ENCODE peak calls at places on chromosomes 3 and 15, in seven cellular contexts. B is cardiac muscle cell, J is AG09309, U is ovary, W is HCT116, P is AG04449, N is H7. S is an unnamed sample.

GRCh38 chr15:53658827-53659226 is 100.6 kb downstream of the WDR72 start:
- DNase-seq in W (no peak), P (no peak), B (no peak), U (no peak), N (no peak), J (no peak), S (no peak)

GRCh38 chr15:74573987-74574386 is 33.0 kb downstream of the ARID3B start:
- DNase-seq in P (no peak), B (no peak), W (no peak), U (no peak), J (no peak), N (no peak), S (no peak)

GRCh38 chr3:174232658-174233429 is 626.3 kb upstream of the NAALADL2 start:
- DNase-seq in J (no peak), W (no peak), B (no peak), U (no peak), N (peak), P (no peak), S (peak)

GRCh38 chr15:70523192-70523591 is 240.2 kb downstream of the UACA start:
- DNase-seq in B (no peak), W (no peak), N (no peak), U (no peak), P (no peak), J (no peak), S (no peak)

GRCh38 chr15:64865998-64866520 is 24.3 kb downstream of the PLEKHO2 start:
- DNase-seq in B (peak), W (no peak), P (peak), N (peak), J (no peak), U (peak), S (peak)

GRCh38 chr3:9074079-9074478 is 110.8 kb upstream of the RAD18 start:
- DNase-seq in N (no peak), B (no peak), J (peak), W (no peak), P (peak), U (no peak), S (no peak)

GRCh38 chr3:169662215-169663070 is 1.1 kb downstream of the MECOM start:
- DNase-seq in J (no peak), W (peak), N (peak), P (no peak), U (peak), B (peak), S (no peak)

GRCh38 chr15:66919421-66919820 is 146.0 kb upstream of the SMAD3 start:
- DNase-seq in J (no peak), P (no peak), W (no peak), B (no peak), U (no peak), N (no peak), S (no peak)

GRCh38 chr15:75076277-75076676 is 52.9 kb downstream of the PPCDC start:
- DNase-seq in N (no peak), J (no peak), B (no peak), P (no peak), U (no peak), W (no peak), S (no peak)

GRCh38 chr15:50046868-50047267 is 72.2 kb downstream of the ATP8B4 start:
- DNase-seq in N (no peak), U (no peak), P (no peak), B (no peak), J (no peak), W (no peak), S (no peak)

GRCh38 chr3:56890448-56891083 is 88.8 kb upstream of the ARHGEF3 start:
- DNase-seq in B (no peak), U (no peak), N (no peak), W (no peak), P (no peak), J (peak), S (no peak)

GRCh38 chr15:24878153-24878552 is 76.6 kb upstream of the SNRPN start:
- DNase-seq in N (no peak), P (no peak), B (peak), W (no peak), U (peak), J (no peak), S (no peak)

GRCh38 chr3:143119974-143120715 is 574 bp downstream of the CHST2 start:
- DNase-seq in U (no peak), W (no peak), N (no peak), J (no peak), P (no peak), B (peak), S (no peak)

GRCh38 chr3:104460477-104461406 is 906.0 kb upstream of the ALCAM start:
- DNase-seq in N (peak), W (peak), B (peak), J (peak), U (no peak), P (peak), S (peak)

GRCh38 chr15:85430406-85431204 is 50.2 kb downstream of the AKAP13 start:
- DNase-seq in W (no peak), J (no peak), N (no peak), P (no peak), U (no peak), B (no peak), S (no peak)

GRCh38 chr3:155854147-155854940 is at the start of gene SLC33A1:
- DNase-seq in W (peak), N (peak), P (peak), B (peak), U (peak), J (peak), S (peak)

GRCh38 chr3:140424211-140424610 is 253.7 kb upstream of the TRIM42 start:
- DNase-seq in U (no peak), B (no peak), N (no peak), P (no peak), W (no peak), J (no peak), S (no peak)

GRCh38 chr3:173976281-173976680 is 578.7 kb downstream of the NLGN1 start:
- DNase-seq in J (no peak), B (no peak), P (no peak), U (no peak), N (no peak), W (no peak), S (no peak)

GRCh38 chr3:123448503-123449091 is at the start of gene ADCY5:
- DNase-seq in J (no peak), B (no peak), P (no peak), N (peak), W (no peak), U (peak), S (no peak)

GRCh38 chr3:31522152-31522551 is 10.6 kb upstream of the STT3B start:
- DNase-seq in U (no peak), N (no peak), W (no peak), B (peak), P (no peak), J (no peak), S (no peak)

GRCh38 chr3:142046320-142047020 is 102.9 kb downstream of the TFDP2 start:
- DNase-seq in B (peak), P (no peak), W (no peak), U (no peak), J (no peak), N (peak), S (no peak)

GRCh38 chr3:72627276-72627675 is 221.0 kb downstream of the SHQ1 start:
- DNase-seq in N (no peak), B (no peak), U (no peak), W (no peak), J (no peak), P (no peak), S (no peak)

GRCh38 chr3:52055537-52056351 is 627 bp downstream of the DUSP7 start:
- DNase-seq in J (no peak), N (peak), W (no peak), B (peak), P (no peak), U (no peak), S (no peak)

GRCh38 chr3:53808496-53808895 is 37.7 kb downstream of the CHDH start:
- DNase-seq in J (no peak), B (no peak), N (no peak), U (no peak), P (no peak), W (no peak), S (no peak)

GRCh38 chr3:187165144-187165543 is 25.8 kb upstream of the RPL39L start:
- DNase-seq in P (no peak), J (no peak), B (peak), U (no peak), N (peak), W (peak), S (peak)

GRCh38 chr15:101378356-101378755 is 83.3 kb upstream of the SNRPA1 start:
- DNase-seq in B (no peak), U (no peak), N (no peak), W (no peak), P (no peak), J (no peak), S (no peak)

GRCh38 chr15:54502416-54503075 is 524.3 kb downstream of the UNC13C start:
- DNase-seq in J (no peak), P (no peak), W (no peak), U (no peak), B (no peak), N (no peak), S (no peak)

GRCh38 chr15:59516655-59517461 is 78.9 kb downstream of the FAM81A start:
- DNase-seq in W (no peak), P (no peak), U (no peak), B (no peak), N (no peak), J (no peak), S (no peak)

GRCh38 chr3:155790272-155790918 is 15.7 kb downstream of the C3orf33 start:
- DNase-seq in J (no peak), U (no peak), W (no peak), B (no peak), P (no peak), N (no peak), S (no peak)

GRCh38 chr3:177778633-177779032 is 581.4 kb upstream of the TBL1XR1 start:
- DNase-seq in U (no peak), W (no peak), B (no peak), P (no peak), N (no peak), J (no peak), S (no peak)

GRCh38 chr3:45137656-45138181 is 8.5 kb downstream of the CDCP1 start:
- DNase-seq in W (no peak), J (no peak), U (no peak), N (no peak), B (peak), P (no peak), S (no peak)

GRCh38 chr3:17501745-17502144 is 240.7 kb downstream of the TBC1D5 start:
- DNase-seq in B (no peak), W (no peak), U (no peak), P (no peak), N (no peak), J (no peak), S (no peak)

DNA sequence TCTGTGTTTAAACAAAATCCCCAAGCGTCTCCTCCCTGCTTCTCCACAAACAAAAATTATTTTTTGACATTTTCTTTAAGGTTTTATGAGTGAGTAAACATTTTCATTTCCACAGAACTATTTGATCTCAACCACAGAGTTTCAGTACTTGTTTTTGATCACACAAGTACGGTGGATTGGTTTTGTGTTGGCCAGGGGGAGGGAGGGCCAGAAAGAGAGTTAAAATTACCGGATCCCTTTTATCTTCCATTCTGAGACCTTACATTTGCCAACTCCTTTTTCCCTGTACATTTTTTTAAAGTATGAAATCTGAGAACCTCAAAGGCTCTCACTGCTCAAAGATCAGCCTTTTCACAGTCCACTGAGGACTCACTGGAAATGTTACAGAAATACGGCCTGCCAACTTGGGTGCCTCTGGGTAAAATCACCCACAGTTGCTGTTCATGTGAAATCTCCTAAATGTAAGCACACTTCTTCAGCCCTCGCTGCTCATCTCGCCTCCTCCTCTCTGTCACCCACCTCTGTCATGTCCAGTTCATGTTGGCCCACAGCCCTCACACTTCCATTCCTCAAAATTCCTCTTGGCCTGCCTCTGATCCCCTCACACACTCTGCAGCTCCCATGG is 1.7 kb downstream of the HOMER2 start:
- DNase-seq in W (no peak), P (no peak), U (no peak), N (no peak), B (no peak), J (no peak), S (no peak)
- H3K4me3 ChIP-seq in W (no peak), P (no peak), U (no peak), N (no peak), B (no peak), J (no peak), S (no peak)

GRCh38 chr3:87120221-87120620 is 106.9 kb upstream of the CHMP2B start:
- DNase-seq in U (no peak), B (no peak), N (no peak), P (no peak), J (no peak), W (no peak), S (no peak)
- H3K4me3 ChIP-seq in U (no peak), B (no peak), N (no peak), P (no peak), J (no peak), W (no peak), S (no peak)

GRCh38 chr3:185153861-185154629 is 1.2 kb upstream of the C3orf70 start:
- DNase-seq in W (no peak), U (no peak), N (peak), J (no peak), B (no peak), P (no peak), S (no peak)
- H3K4me3 ChIP-seq in W (no peak), U (peak), N (no peak), J (no peak), B (no peak), P (peak), S (no peak)

DNA sequence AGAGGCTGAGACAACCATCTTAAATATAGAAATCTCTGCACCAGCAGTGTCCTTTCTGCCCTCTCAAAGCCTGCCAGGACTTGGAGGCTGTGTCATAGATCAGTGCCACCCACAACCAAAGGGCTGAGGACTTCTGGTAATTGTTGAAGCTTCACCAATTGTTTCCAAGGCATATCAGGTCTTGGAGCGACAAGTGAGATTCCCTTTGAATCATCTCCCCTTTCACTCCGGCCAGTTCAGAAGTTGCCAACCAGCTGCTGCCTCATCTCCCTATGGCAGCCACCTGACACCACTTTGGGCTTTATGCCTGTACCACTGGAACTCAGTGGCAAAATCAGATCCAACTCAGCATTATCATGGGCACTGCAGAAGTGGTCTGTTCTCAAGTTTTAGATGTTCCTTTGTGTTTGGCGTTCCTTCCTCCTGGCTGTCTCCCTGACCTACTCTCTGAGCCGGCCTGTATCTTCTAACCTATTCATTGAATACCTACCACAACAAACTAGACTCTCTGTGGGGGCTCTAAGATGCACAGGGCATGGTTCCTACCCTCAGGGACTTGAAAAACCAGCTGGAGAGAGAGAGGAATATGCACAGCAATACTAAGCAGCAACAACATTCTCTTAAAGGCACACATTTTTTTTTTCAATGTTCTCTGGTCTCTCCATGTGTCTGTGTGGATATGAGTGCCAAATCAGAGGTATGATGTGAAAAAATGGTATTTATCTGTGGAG is 90.8 kb upstream of the PFN2 start:
- DNase-seq in N (no peak), U (no peak), P (no peak), W (no peak), J (no peak), B (no peak), S (no peak)
- H3K4me3 ChIP-seq in N (no peak), U (no peak), P (no peak), W (no peak), J (no peak), B (no peak), S (no peak)

DNA sequence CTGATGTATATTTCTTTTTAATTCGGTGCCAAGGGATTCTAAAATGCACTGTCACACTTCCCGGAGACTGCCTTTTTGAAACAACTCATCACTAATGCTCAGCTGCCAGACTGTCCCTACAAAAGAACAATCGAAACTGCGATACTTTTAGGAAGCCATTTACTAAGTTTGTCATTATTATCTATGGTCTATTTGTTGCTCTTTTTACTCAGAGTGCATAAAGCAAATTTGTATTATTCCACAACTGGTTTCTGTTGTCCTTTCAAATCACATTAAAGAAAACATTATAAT is 60.8 kb downstream of the TM4SF4 start:
- DNase-seq in P (no peak), J (no peak), N (no peak), W (no peak), U (no peak), B (no peak), S (no peak)
- H3K4me3 ChIP-seq in P (peak), J (no peak), N (no peak), W (no peak), U (no peak), B (no peak), S (no peak)

GRCh38 chr3:134794323-134794722 is 737 bp upstream of the EPHB1 start:
- DNase-seq in B (no peak), U (no peak), P (no peak), J (no peak), W (no peak), N (no peak), S (no peak)

GRCh38 chr3:134796313-134797079 is 1.4 kb downstream of the EPHB1 start:
- DNase-seq in P (no peak), N (peak), W (no peak), J (no peak), U (no peak), B (peak), S (no peak)

GRCh38 chr3:134797080-134797801 is 2.2 kb downstream of the EPHB1 start:
- DNase-seq in P (no peak), U (no peak), W (no peak), B (no peak), J (no peak), N (peak), S (no peak)

GRCh38 chr3:134794950-134795775 is at the start of gene EPHB1:
- DNase-seq in N (peak), P (peak), B (peak), J (peak), W (peak), U (peak), S (peak)

GRCh38 chr3:134795776-134796312 is 784 bp downstream of the EPHB1 start:
- DNase-seq in B (peak), U (no peak), P (no peak), W (no peak), N (peak), J (peak), S (no peak)
- H3K4me3 ChIP-seq in B (peak), U (peak), P (peak), W (no peak), N (peak), J (peak), S (peak)

GRCh38 chr15:90954712-90955671 is at the start of gene RCCD1:
- DNase-seq in J (peak), U (peak), W (peak), N (peak), B (peak), P (peak), S (no peak)

GRCh38 chr15:90953947-90954711 is 555 bp upstream of the RCCD1 start:
- DNase-seq in B (no peak), W (no peak), J (no peak), U (no peak), P (no peak), N (peak), S (no peak)

GRCh38 chr15:90957105-90957790 is 2.6 kb downstream of the RCCD1 start:
- DNase-seq in W (no peak), N (peak), B (peak), U (no peak), P (no peak), J (no peak), S (no peak)

GRCh38 chr15:90956551-90957104 is 1.9 kb downstream of the RCCD1 start:
- DNase-seq in U (peak), B (peak), J (no peak), P (no peak), W (no peak), N (peak), S (no peak)

DNA sequence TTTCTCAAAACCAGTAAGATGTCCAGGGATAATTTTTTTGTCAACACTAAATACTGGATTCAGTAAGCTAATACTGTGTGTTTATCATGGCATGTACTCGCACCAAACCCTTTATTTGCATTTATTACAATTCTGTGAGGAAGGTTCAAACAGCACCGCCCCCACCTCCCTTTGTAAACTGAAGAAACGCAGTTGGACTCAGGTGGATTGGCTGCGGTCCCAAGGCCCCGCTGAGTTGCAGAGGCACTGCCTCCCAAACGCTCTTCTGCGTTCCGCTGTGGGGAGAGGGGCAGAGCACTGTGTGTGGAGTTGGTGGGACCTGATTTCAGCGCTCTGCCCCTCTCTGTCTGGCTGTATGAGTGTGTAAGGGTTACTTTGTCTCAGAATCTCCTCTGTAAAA is 1.2 kb downstream of the RCCD1 start:
- DNase-seq in B (no peak), W (no peak), N (no peak), U (no peak), J (no peak), P (no peak), S (no peak)
- H3K4me3 ChIP-seq in B (no peak), W (peak), N (peak), U (no peak), J (no peak), P (no peak), S (no peak)

GRCh38 chr3:107209302-107210060 is 167.8 kb upstream of the CCDC54 start:
- DNase-seq in U (no peak), W (no peak), J (no peak), B (no peak), N (no peak), P (no peak), S (no peak)
- H3K4me3 ChIP-seq in U (no peak), W (no peak), J (no peak), B (no peak), N (no peak), P (no peak), S (no peak)

DNA sequence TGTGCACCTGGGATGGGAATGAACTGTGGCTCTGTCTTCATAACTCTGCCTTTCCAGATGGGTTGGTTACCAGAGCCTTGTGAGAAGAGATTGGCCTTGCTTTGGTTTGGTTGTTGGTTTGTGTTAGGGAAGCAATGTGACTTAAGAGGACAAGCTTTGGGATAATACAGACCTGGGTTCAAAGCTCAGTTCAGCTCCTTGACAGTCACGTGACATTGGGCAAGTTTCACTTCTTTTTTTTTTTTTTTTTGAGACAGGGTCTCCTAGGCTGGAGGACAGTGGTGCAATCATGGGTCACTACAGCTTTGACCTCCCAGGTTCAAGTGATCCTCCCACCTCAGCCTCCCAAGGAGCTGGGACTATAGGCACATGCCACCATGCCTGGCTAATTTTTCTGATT is 42.7 kb downstream of the CORO2B start:
- DNase-seq in U (no peak), N (no peak), W (no peak), B (no peak), P (no peak), J (no peak), S (no peak)
- H3K4me3 ChIP-seq in U (no peak), N (no peak), W (no peak), B (no peak), P (no peak), J (no peak), S (no peak)